ENCODE peak calls at places on chromosomes 2 and 18, in ten cellular contexts. One of them, this sample, is unnamed.
A peak's percentile ranks its signal among the peaks of the same experiment; 100 is the strongest.

GRCh38 chr18:79603321-79604204 is 76.0 kb upstream of the CTDP1 start:
- DNase-seq in tibial nerve: peak; percentile 5
- DNase-seq in SJCRH30: no peak
- DNase-seq in astrocyte of the spinal cord: no peak
- DNase-seq in left ventricle myocardium inferior: peak; percentile 11
- DNase-seq in ovary: peak; percentile 23
- DNase-seq in AG10803: no peak
- DNase-seq in cardiac fibroblast: no peak
- DNase-seq in fibroblast of mammary gland: no peak
- DNase-seq in GM12878: no peak
- DNase-seq in this sample: no peak

GRCh38 chr2:233053928-233054774 is 6.0 kb upstream of the INPP5D start:
- DNase-seq in left ventricle myocardium inferior: peak; percentile 62
- DNase-seq in ovary: peak; percentile 50
- DNase-seq in GM12878: no peak
- DNase-seq in SJCRH30: peak; percentile 73
- DNase-seq in AG10803: peak; percentile 17
- DNase-seq in cardiac fibroblast: peak; percentile 27
- DNase-seq in fibroblast of mammary gland: peak; percentile 38
- DNase-seq in astrocyte of the spinal cord: peak; percentile 28
- DNase-seq in tibial nerve: no peak
- DNase-seq in this sample: peak; percentile 68

GRCh38 chr2:21306235-21306634 is 182.5 kb downstream of the TDRD15 start:
- DNase-seq in GM12878: no peak
- DNase-seq in AG10803: no peak
- DNase-seq in SJCRH30: no peak
- DNase-seq in tibial nerve: no peak
- DNase-seq in ovary: no peak
- DNase-seq in astrocyte of the spinal cord: no peak
- DNase-seq in cardiac fibroblast: no peak
- DNase-seq in fibroblast of mammary gland: no peak
- DNase-seq in left ventricle myocardium inferior: no peak
- DNase-seq in this sample: no peak

GRCh38 chr2:188659656-188660406 is 314.3 kb upstream of the COL3A1 start:
- DNase-seq in left ventricle myocardium inferior: no peak
- DNase-seq in GM12878: no peak
- DNase-seq in AG10803: peak; percentile 78
- DNase-seq in cardiac fibroblast: peak; percentile 57
- DNase-seq in fibroblast of mammary gland: peak; percentile 74
- DNase-seq in tibial nerve: no peak
- DNase-seq in SJCRH30: peak; percentile 50
- DNase-seq in ovary: no peak
- DNase-seq in astrocyte of the spinal cord: peak; percentile 52
- DNase-seq in this sample: peak; percentile 64

GRCh38 chr2:74597456-74597855 is 42.9 kb downstream of the DOK1 start:
- DNase-seq in ovary: no peak
- DNase-seq in tibial nerve: no peak
- DNase-seq in GM12878: no peak
- DNase-seq in AG10803: peak; percentile 18
- DNase-seq in SJCRH30: no peak
- DNase-seq in cardiac fibroblast: no peak
- DNase-seq in left ventricle myocardium inferior: no peak
- DNase-seq in astrocyte of the spinal cord: no peak
- DNase-seq in fibroblast of mammary gland: peak; percentile 36
- DNase-seq in this sample: no peak

GRCh38 chr2:100297511-100297910 is 24.8 kb downstream of the LONRF2 start:
- DNase-seq in fibroblast of mammary gland: no peak
- DNase-seq in SJCRH30: no peak
- DNase-seq in left ventricle myocardium inferior: no peak
- DNase-seq in GM12878: no peak
- DNase-seq in cardiac fibroblast: no peak
- DNase-seq in tibial nerve: no peak
- DNase-seq in astrocyte of the spinal cord: no peak
- DNase-seq in AG10803: no peak
- DNase-seq in ovary: no peak
- DNase-seq in this sample: no peak

GRCh38 chr2:159895258-159896209 is 97.5 kb upstream of the CD302 start:
- DNase-seq in AG10803: peak; percentile 17
- DNase-seq in GM12878: no peak
- DNase-seq in cardiac fibroblast: no peak
- DNase-seq in astrocyte of the spinal cord: no peak
- DNase-seq in left ventricle myocardium inferior: no peak
- DNase-seq in SJCRH30: no peak
- DNase-seq in ovary: no peak
- DNase-seq in tibial nerve: no peak
- DNase-seq in fibroblast of mammary gland: peak; percentile 12
- DNase-seq in this sample: no peak

GRCh38 chr2:72780483-72780882 is 45.4 kb downstream of the EXOC6B start:
- DNase-seq in GM12878: no peak
- DNase-seq in cardiac fibroblast: peak; percentile 91
- DNase-seq in SJCRH30: peak; percentile 51
- DNase-seq in ovary: no peak
- DNase-seq in left ventricle myocardium inferior: no peak
- DNase-seq in tibial nerve: no peak
- DNase-seq in astrocyte of the spinal cord: peak; percentile 50
- DNase-seq in fibroblast of mammary gland: peak; percentile 60
- DNase-seq in AG10803: peak; percentile 59
- DNase-seq in this sample: peak; percentile 79

GRCh38 chr2:61582191-61582590 is 44.0 kb upstream of the XPO1 start:
- DNase-seq in ovary: no peak
- DNase-seq in fibroblast of mammary gland: no peak
- DNase-seq in tibial nerve: no peak
- DNase-seq in SJCRH30: no peak
- DNase-seq in GM12878: no peak
- DNase-seq in cardiac fibroblast: no peak
- DNase-seq in AG10803: no peak
- DNase-seq in astrocyte of the spinal cord: no peak
- DNase-seq in left ventricle myocardium inferior: no peak
- DNase-seq in this sample: no peak

GRCh38 chr2:30208453-30208852 is 22.9 kb upstream of the LBH start:
- DNase-seq in GM12878: no peak
- DNase-seq in fibroblast of mammary gland: peak; percentile 78
- DNase-seq in SJCRH30: peak; percentile 92
- DNase-seq in astrocyte of the spinal cord: peak; percentile 82
- DNase-seq in cardiac fibroblast: peak; percentile 87
- DNase-seq in ovary: peak; percentile 74
- DNase-seq in tibial nerve: no peak
- DNase-seq in AG10803: peak; percentile 83
- DNase-seq in left ventricle myocardium inferior: peak; percentile 53
- DNase-seq in this sample: peak; percentile 89

GRCh38 chr2:147845608-147846002 is 776 bp downstream of the ACVR2A start:
- DNase-seq in GM12878: no peak
- DNase-seq in astrocyte of the spinal cord: peak; percentile 24
- DNase-seq in cardiac fibroblast: no peak
- DNase-seq in fibroblast of mammary gland: peak; percentile 20
- DNase-seq in ovary: no peak
- DNase-seq in tibial nerve: no peak
- DNase-seq in left ventricle myocardium inferior: no peak
- DNase-seq in SJCRH30: peak; percentile 34
- DNase-seq in AG10803: peak; percentile 10
- DNase-seq in this sample: no peak

GRCh38 chr18:29164020-29164706 is 987.2 kb upstream of the CDH2 start:
- DNase-seq in fibroblast of mammary gland: peak; percentile 96
- DNase-seq in cardiac fibroblast: peak; percentile 94
- DNase-seq in GM12878: no peak
- DNase-seq in SJCRH30: no peak
- DNase-seq in astrocyte of the spinal cord: peak; percentile 95
- DNase-seq in AG10803: peak; percentile 90
- DNase-seq in ovary: no peak
- DNase-seq in tibial nerve: no peak
- DNase-seq in left ventricle myocardium inferior: no peak
- DNase-seq in this sample: peak; percentile 42

GRCh38 chr2:239135531-239135930 is 265.3 kb downstream of the HDAC4 start:
- DNase-seq in fibroblast of mammary gland: no peak
- DNase-seq in GM12878: no peak
- DNase-seq in AG10803: no peak
- DNase-seq in astrocyte of the spinal cord: no peak
- DNase-seq in ovary: no peak
- DNase-seq in SJCRH30: no peak
- DNase-seq in left ventricle myocardium inferior: no peak
- DNase-seq in tibial nerve: no peak
- DNase-seq in cardiac fibroblast: no peak
- DNase-seq in this sample: no peak

GRCh38 chr18:36153203-36153602 is 23.5 kb downstream of the ELP2 start:
- DNase-seq in astrocyte of the spinal cord: peak; percentile 84
- DNase-seq in SJCRH30: peak; percentile 3
- DNase-seq in left ventricle myocardium inferior: no peak
- DNase-seq in GM12878: no peak
- DNase-seq in AG10803: peak; percentile 96
- DNase-seq in fibroblast of mammary gland: peak; percentile 92
- DNase-seq in tibial nerve: no peak
- DNase-seq in cardiac fibroblast: peak; percentile 72
- DNase-seq in ovary: no peak
- DNase-seq in this sample: no peak

GRCh38 chr2:65220432-65221131 is 7.0 kb upstream of the ACTR2 start:
- DNase-seq in tibial nerve: no peak
- DNase-seq in cardiac fibroblast: no peak
- DNase-seq in AG10803: peak; percentile 52
- DNase-seq in astrocyte of the spinal cord: no peak
- DNase-seq in SJCRH30: no peak
- DNase-seq in ovary: no peak
- DNase-seq in fibroblast of mammary gland: no peak
- DNase-seq in left ventricle myocardium inferior: no peak
- DNase-seq in GM12878: no peak
- DNase-seq in this sample: no peak
- H3K4me3 ChIP-seq in tibial nerve: no peak overlapping the region
- H3K4me3 ChIP-seq in cardiac fibroblast: no peak overlapping the region
- H3K4me3 ChIP-seq in AG10803: no peak overlapping the region
- H3K4me3 ChIP-seq in astrocyte of the spinal cord: no peak overlapping the region
- H3K4me3 ChIP-seq in SJCRH30: no peak overlapping the region
- H3K4me3 ChIP-seq in ovary: no peak overlapping the region
- H3K4me3 ChIP-seq in fibroblast of mammary gland: no peak overlapping the region
- H3K4me3 ChIP-seq in left ventricle myocardium inferior: no peak overlapping the region
- H3K4me3 ChIP-seq in GM12878: no peak overlapping the region
- H3K4me3 ChIP-seq in this sample: no peak overlapping the region

GRCh38 chr2:64114063-64114911 is 29.9 kb downstream of the PELI1 start:
- DNase-seq in fibroblast of mammary gland: peak; percentile 64
- DNase-seq in tibial nerve: no peak
- DNase-seq in AG10803: peak; percentile 70
- DNase-seq in SJCRH30: no peak
- DNase-seq in left ventricle myocardium inferior: no peak
- DNase-seq in ovary: no peak
- DNase-seq in cardiac fibroblast: peak; percentile 59
- DNase-seq in GM12878: peak; percentile 56
- DNase-seq in astrocyte of the spinal cord: peak; percentile 82
- DNase-seq in this sample: no peak
- H3K4me3 ChIP-seq in fibroblast of mammary gland: no peak overlapping the region
- H3K4me3 ChIP-seq in tibial nerve: no peak overlapping the region
- H3K4me3 ChIP-seq in AG10803: no peak overlapping the region
- H3K4me3 ChIP-seq in SJCRH30: no peak overlapping the region
- H3K4me3 ChIP-seq in left ventricle myocardium inferior: no peak overlapping the region
- H3K4me3 ChIP-seq in ovary: no peak overlapping the region
- H3K4me3 ChIP-seq in cardiac fibroblast: no peak overlapping the region
- H3K4me3 ChIP-seq in GM12878: peak overlapping the region; percentile 28
- H3K4me3 ChIP-seq in astrocyte of the spinal cord: no peak overlapping the region
- H3K4me3 ChIP-seq in this sample: no peak overlapping the region

DNA sequence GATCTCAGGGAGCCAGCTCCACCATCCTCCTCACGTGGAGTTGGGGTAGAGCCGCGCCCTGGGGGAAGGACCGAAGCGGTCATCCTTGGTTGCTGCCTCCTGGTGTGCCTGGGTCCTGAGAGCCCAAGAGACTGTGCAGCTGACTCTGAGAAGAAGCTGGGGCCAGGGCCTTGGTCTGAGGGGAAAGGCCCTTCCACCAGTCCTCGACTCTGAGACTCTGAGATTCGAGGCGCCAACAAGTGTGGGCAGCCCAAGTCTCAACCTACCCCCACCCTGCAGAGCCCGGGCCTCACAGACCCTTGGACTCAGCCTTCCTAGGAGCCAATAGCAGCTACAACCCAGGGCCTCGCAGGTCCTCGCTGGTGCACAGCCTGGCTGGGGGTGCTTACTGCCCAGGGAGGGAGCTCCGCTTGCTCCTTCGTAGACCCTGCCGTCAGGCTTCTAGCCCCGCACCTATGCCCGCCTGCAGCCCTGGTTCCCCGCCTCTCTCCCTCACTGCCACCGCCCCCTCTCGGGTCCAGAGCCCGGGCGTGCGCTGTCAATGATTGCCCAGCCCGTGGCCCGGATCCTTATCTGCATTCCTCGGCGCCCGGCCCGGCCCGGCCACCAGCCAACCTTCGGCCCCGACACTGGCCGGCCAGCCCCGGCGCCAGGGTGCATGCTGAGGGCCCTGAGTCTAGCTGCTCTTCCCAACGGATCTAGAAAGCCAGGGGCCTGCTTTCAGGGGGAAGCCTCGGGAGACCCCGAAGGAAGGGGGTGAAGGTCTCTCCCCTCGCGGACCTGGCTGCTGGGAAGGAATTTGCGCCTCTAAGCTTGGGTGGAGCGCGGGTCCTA is 2.0 kb downstream of the IHH start:
- DNase-seq in left ventricle myocardium inferior: peak; percentile 50
- DNase-seq in GM12878: no peak
- DNase-seq in AG10803: no peak
- DNase-seq in fibroblast of mammary gland: no peak
- DNase-seq in tibial nerve: no peak
- DNase-seq in cardiac fibroblast: peak; percentile 29
- DNase-seq in SJCRH30: no peak
- DNase-seq in astrocyte of the spinal cord: no peak
- DNase-seq in ovary: peak; percentile 36
- DNase-seq in this sample: no peak
- H3K4me3 ChIP-seq in left ventricle myocardium inferior: peak overlapping the region; percentile 55
- H3K4me3 ChIP-seq in GM12878: no peak overlapping the region
- H3K4me3 ChIP-seq in AG10803: no peak overlapping the region
- H3K4me3 ChIP-seq in fibroblast of mammary gland: no peak overlapping the region
- H3K4me3 ChIP-seq in tibial nerve: no peak overlapping the region
- H3K4me3 ChIP-seq in cardiac fibroblast: no peak overlapping the region
- H3K4me3 ChIP-seq in SJCRH30: no peak overlapping the region
- H3K4me3 ChIP-seq in astrocyte of the spinal cord: peak overlapping the region; percentile 1
- H3K4me3 ChIP-seq in ovary: peak overlapping the region; percentile 32
- H3K4me3 ChIP-seq in this sample: no peak overlapping the region

GRCh38 chr2:112260295-112260625 is 5.4 kb upstream of the ZC3H8 start:
- DNase-seq in astrocyte of the spinal cord: no peak
- DNase-seq in left ventricle myocardium inferior: no peak
- DNase-seq in ovary: no peak
- DNase-seq in AG10803: no peak
- DNase-seq in GM12878: no peak
- DNase-seq in SJCRH30: no peak
- DNase-seq in fibroblast of mammary gland: no peak
- DNase-seq in tibial nerve: no peak
- DNase-seq in cardiac fibroblast: no peak
- DNase-seq in this sample: no peak

GRCh38 chr2:112257575-112257974 is 2.7 kb upstream of the ZC3H8 start:
- DNase-seq in astrocyte of the spinal cord: peak; percentile 17
- DNase-seq in left ventricle myocardium inferior: no peak
- DNase-seq in GM12878: no peak
- DNase-seq in fibroblast of mammary gland: peak; percentile 61
- DNase-seq in AG10803: no peak
- DNase-seq in tibial nerve: no peak
- DNase-seq in SJCRH30: no peak
- DNase-seq in cardiac fibroblast: no peak
- DNase-seq in ovary: no peak
- DNase-seq in this sample: no peak

GRCh38 chr2:112262876-112263275 is 8.0 kb upstream of the ZC3H8 start:
- DNase-seq in fibroblast of mammary gland: no peak
- DNase-seq in astrocyte of the spinal cord: no peak
- DNase-seq in GM12878: no peak
- DNase-seq in SJCRH30: no peak
- DNase-seq in left ventricle myocardium inferior: no peak
- DNase-seq in ovary: no peak
- DNase-seq in AG10803: no peak
- DNase-seq in cardiac fibroblast: no peak
- DNase-seq in tibial nerve: no peak
- DNase-seq in this sample: no peak

GRCh38 chr2:112256654-112257053 is 1.8 kb upstream of the ZC3H8 start:
- DNase-seq in fibroblast of mammary gland: no peak
- DNase-seq in SJCRH30: no peak
- DNase-seq in tibial nerve: no peak
- DNase-seq in AG10803: no peak
- DNase-seq in GM12878: no peak
- DNase-seq in cardiac fibroblast: no peak
- DNase-seq in ovary: no peak
- DNase-seq in astrocyte of the spinal cord: no peak
- DNase-seq in left ventricle myocardium inferior: no peak
- DNase-seq in this sample: no peak

GRCh38 chr2:112259509-112260294 is 4.9 kb upstream of the ZC3H8 start:
- DNase-seq in astrocyte of the spinal cord: peak; percentile 74
- DNase-seq in ovary: peak; percentile 85
- DNase-seq in left ventricle myocardium inferior: peak; percentile 81
- DNase-seq in cardiac fibroblast: peak; percentile 88
- DNase-seq in GM12878: peak; percentile 35
- DNase-seq in AG10803: peak; percentile 74
- DNase-seq in tibial nerve: peak; percentile 64
- DNase-seq in SJCRH30: peak; percentile 88
- DNase-seq in fibroblast of mammary gland: peak; percentile 82
- DNase-seq in this sample: peak; percentile 89
- H3K4me3 ChIP-seq in astrocyte of the spinal cord: no peak overlapping the region
- H3K4me3 ChIP-seq in ovary: no peak overlapping the region
- H3K4me3 ChIP-seq in left ventricle myocardium inferior: peak overlapping the region; percentile 29
- H3K4me3 ChIP-seq in cardiac fibroblast: no peak overlapping the region
- H3K4me3 ChIP-seq in GM12878: no peak overlapping the region
- H3K4me3 ChIP-seq in AG10803: no peak overlapping the region
- H3K4me3 ChIP-seq in tibial nerve: no peak overlapping the region
- H3K4me3 ChIP-seq in SJCRH30: peak overlapping the region; percentile 27
- H3K4me3 ChIP-seq in fibroblast of mammary gland: no peak overlapping the region
- H3K4me3 ChIP-seq in this sample: peak overlapping the region; percentile 5

This sample was measured in A673.